ENCODE peak calls at places on chromosome 6, in four cellular contexts. S, Z, A and J are unnamed samples.

GRCh38 chr6:82385961-82386360 is 22.3 kb downstream of the TPBG start:
- DNase-seq in S (no peak), Z (no peak), A (no peak), J (no peak)

GRCh38 chr6:79631800-79632172 is 657 bp downstream of the SH3BGRL2 start:
- DNase-seq in S (no peak), Z (no peak), A (no peak), J (no peak)

GRCh38 chr6:56729719-56730118 is 87.0 kb upstream of the DST start:
- DNase-seq in S (no peak), Z (no peak), A (no peak), J (no peak)

GRCh38 chr6:13624871-13625288 is 9.7 kb downstream of the NOL7 start:
- DNase-seq in S (no peak), Z (no peak), A (no peak), J (peak)

GRCh38 chr6:143141442-143141841 is 80.8 kb downstream of the AIG1 start:
- DNase-seq in S (no peak), Z (no peak), A (no peak), J (no peak)

GRCh38 chr6:44561062-44561591 is 173.6 kb downstream of the CDC5L start:
- DNase-seq in S (no peak), Z (no peak), A (no peak), J (no peak)

GRCh38 chr6:109925060-109925459 is 53.1 kb upstream of the GPR6 start:
- DNase-seq in S (no peak), Z (no peak), A (no peak), J (no peak)

GRCh38 chr6:36969240-36969691 is 14.7 kb downstream of the PI16 start:
- DNase-seq in S (no peak), Z (no peak), A (no peak), J (no peak)

GRCh38 chr6:157236040-157236725 is 87.1 kb downstream of the TMEM242 start:
- DNase-seq in S (no peak), Z (no peak), A (no peak), J (no peak)

GRCh38 chr6:3349388-3350251 is 90.9 kb downstream of the PSMG4 start:
- DNase-seq in S (no peak), Z (no peak), A (no peak), J (no peak)

GRCh38 chr6:110548124-110548847 is 71.9 kb upstream of the SLC22A16 start:
- DNase-seq in S (no peak), Z (no peak), A (no peak), J (no peak)

GRCh38 chr6:100202417-100203194 is 208.6 kb upstream of the MCHR2 start:
- DNase-seq in S (no peak), Z (no peak), A (no peak), J (no peak)

GRCh38 chr6:169820358-169820757 is 68.9 kb downstream of the ERMARD start:
- DNase-seq in S (no peak), Z (no peak), A (no peak), J (no peak)

GRCh38 chr6:135922170-135922569 is 70.7 kb downstream of the PDE7B start:
- DNase-seq in S (no peak), Z (no peak), A (no peak), J (peak)

GRCh38 chr6:83417880-83418663 is 12.8 kb downstream of the ME1 start:
- DNase-seq in S (no peak), Z (no peak), A (no peak), J (no peak)

GRCh38 chr6:20024316-20024673 is 187.1 kb downstream of the ID4 start:
- DNase-seq in S (no peak), Z (no peak), A (no peak), J (no peak)

GRCh38 chr6:27894839-27895762 is 17.1 kb downstream of the OR2B2 start:
- DNase-seq in S (no peak), Z (peak), A (peak), J (no peak)

GRCh38 chr6:48110436-48111142 is 408 bp downstream of the PTCHD4 start:
- DNase-seq in S (no peak), Z (no peak), A (no peak), J (no peak)

GRCh38 chr6:156107514-156108150 is 652.0 kb upstream of the NOX3 start:
- DNase-seq in S (no peak), Z (no peak), A (no peak), J (no peak)

GRCh38 chr6:17851001-17851719 is 136.3 kb downstream of the KIF13A start:
- DNase-seq in S (no peak), Z (no peak), A (no peak), J (no peak)

GRCh38 chr6:32973934-32974333 is 5.5 kb downstream of the BRD2 start:
- DNase-seq in S (no peak), Z (peak), A (no peak), J (no peak)

GRCh38 chr6:120514544-120514943 is 819.7 kb downstream of the TBC1D32 start:
- DNase-seq in S (no peak), Z (no peak), A (no peak), J (no peak)

GRCh38 chr6:126804255-126805064 is 314.0 kb upstream of the RSPO3 start:
- DNase-seq in S (no peak), Z (no peak), A (peak), J (no peak)

GRCh38 chr6:21596379-21597242 is 3.1 kb downstream of the SOX4 start:
- DNase-seq in S (peak), Z (no peak), A (peak), J (no peak)

GRCh38 chr6:33547499-33547898 is 32.6 kb downstream of the BAK1 start:
- DNase-seq in S (no peak), Z (no peak), A (no peak), J (no peak)

GRCh38 chr6:152248987-152249386 is 388.2 kb downstream of the SYNE1 start:
- DNase-seq in S (no peak), Z (no peak), A (no peak), J (no peak)

GRCh38 chr6:70527071-70527737 is 39.5 kb upstream of the SDHAF4 start:
- DNase-seq in S (no peak), Z (no peak), A (no peak), J (no peak)

GRCh38 chr6:87078983-87079616 is 15.8 kb downstream of the CGA start:
- DNase-seq in S (peak), Z (peak), A (peak), J (peak)

GRCh38 chr6:145206247-145206907 is 528.9 kb downstream of the EPM2A start:
- DNase-seq in S (no peak), Z (no peak), A (no peak), J (no peak)

GRCh38 chr6:35391240-35391968 is 49.0 kb downstream of the PPARD start:
- DNase-seq in S (no peak), Z (no peak), A (no peak), J (no peak)